ENCODE peak calls at places on chromosomes 11 and 22, in four cellular contexts. W, Y, A and P are unnamed samples.

GRCh38 chr11:19601235-19601634 is 111.4 kb upstream of the NAV2 start:
- DNase-seq in W (no peak), A (no peak), Y (no peak), P (no peak)

GRCh38 chr11:129412501-129412900 is 36.9 kb downstream of the BARX2 start:
- DNase-seq in W (no peak), A (no peak), Y (no peak), P (no peak)

GRCh38 chr22:47372596-47373385 is 610.3 kb downstream of the TBC1D22A start:
- DNase-seq in A (no peak), Y (no peak), W (no peak), P (peak)

GRCh38 chr11:58576792-58577440 is 1.3 kb upstream of the LPXN start:
- DNase-seq in Y (peak), A (peak), W (peak), P (no peak)

GRCh38 chr22:26952004-26952403 is 294.6 kb downstream of the MIAT start:
- DNase-seq in W (no peak), Y (no peak), A (no peak), P (no peak)

GRCh38 chr22:36160499-36160942 is at the start of gene APOL3:
- DNase-seq in A (peak), W (no peak), Y (no peak), P (peak)

GRCh38 chr11:1478544-1478943 is 8.0 kb downstream of the MOB2 start:
- DNase-seq in W (no peak), Y (peak), A (no peak), P (peak)

GRCh38 chr11:69950120-69950519 is 128.0 kb upstream of the ANO1 start:
- DNase-seq in W (peak), Y (peak), A (peak), P (peak)

GRCh38 chr11:102406099-102406498 is 46.5 kb downstream of the TMEM123 start:
- DNase-seq in A (no peak), W (no peak), Y (no peak), P (no peak)

GRCh38 chr11:72741429-72741833 is 10.8 kb downstream of the ARAP1 start:
- DNase-seq in Y (peak), A (no peak), W (no peak), P (peak)

GRCh38 chr11:58905716-58906547 is 33.4 kb upstream of the GLYATL1 start:
- DNase-seq in A (peak), Y (no peak), W (peak), P (peak)

GRCh38 chr22:36619797-36620390 is 83.7 kb downstream of the CACNG2 start:
- DNase-seq in A (no peak), W (no peak), Y (no peak), P (no peak)

GRCh38 chr22:44664149-44664548 is 37.9 kb upstream of the PRR5 start:
- DNase-seq in Y (peak), W (no peak), A (peak), P (peak)

GRCh38 chr22:37158963-37159290 is 9.2 kb upstream of the IL2RB start:
- DNase-seq in W (no peak), Y (no peak), A (no peak), P (no peak)

GRCh38 chr11:75558939-75559843 is 2.9 kb upstream of the SERPINH1 start:
- DNase-seq in W (no peak), A (peak), Y (no peak), P (no peak)

DNA sequence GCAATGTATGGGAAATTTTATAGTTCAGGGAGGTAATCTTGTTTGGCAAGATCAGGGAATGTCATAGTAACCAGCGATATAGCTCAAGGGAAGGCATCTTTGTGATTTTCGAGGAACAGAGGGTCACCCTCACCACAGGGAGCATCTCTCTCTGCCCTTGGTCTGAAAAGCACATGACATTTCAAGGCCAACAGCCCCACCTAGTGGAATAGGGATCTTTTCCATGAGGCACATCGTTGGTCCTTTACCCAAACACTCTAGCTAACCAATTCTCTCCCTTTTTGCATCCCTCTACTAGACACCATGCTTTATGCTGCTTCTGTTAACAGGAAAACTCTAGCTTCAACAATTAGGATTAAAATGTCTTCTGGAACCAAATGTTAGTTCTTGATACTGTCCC is 179.0 kb downstream of the GRM5 start:
- DNase-seq in A (peak), Y (peak), W (peak), P (peak)
- TF ChIP-seq CTCF in A (peak), Y (peak), W (peak), P (peak)

GRCh38 chr11:133955945-133956421 is 785 bp downstream of the IGSF9B start:
- DNase-seq in A (no peak), Y (no peak), W (no peak), P (no peak)

GRCh38 chr11:133955091-133955846 is 1.5 kb downstream of the IGSF9B start:
- DNase-seq in Y (no peak), A (no peak), W (no peak), P (no peak)

GRCh38 chr11:133953999-133954398 is 2.8 kb downstream of the IGSF9B start:
- DNase-seq in Y (no peak), A (no peak), W (no peak), P (no peak)

GRCh38 chr11:133957926-133958325 is 1.2 kb upstream of the IGSF9B start:
- DNase-seq in A (no peak), W (no peak), Y (no peak), P (no peak)

GRCh38 chr11:133956650-133957633 is at the start of gene IGSF9B:
- DNase-seq in W (peak), A (peak), Y (peak), P (peak)
- H3K4me3 ChIP-seq in W (peak), A (peak), Y (no peak), P (peak)

DNA sequence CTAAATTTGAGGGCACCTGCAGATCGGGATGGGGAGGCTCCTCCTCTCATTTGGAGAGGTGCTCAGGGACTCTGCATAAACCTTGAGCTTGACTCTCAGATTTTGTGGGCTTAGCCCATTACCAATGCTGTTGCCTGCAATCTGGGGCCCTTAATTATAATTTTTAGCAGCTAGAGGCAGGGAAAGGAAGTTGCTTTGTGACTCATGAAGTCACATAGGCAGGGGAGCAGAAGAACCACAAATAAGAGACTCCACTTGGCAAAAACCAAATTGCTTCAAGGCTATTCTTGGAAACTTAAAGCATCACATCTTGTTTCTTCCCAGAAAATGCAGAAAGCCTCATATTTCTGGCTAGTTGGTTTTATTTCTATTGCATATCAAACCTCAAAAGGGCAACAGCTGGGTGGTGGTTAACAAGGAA is 46.9 kb downstream of the MICAL2 start:
- DNase-seq in W (no peak), Y (peak), A (peak), P (no peak)
- TF ChIP-seq POLR2A in W (no peak), Y (no peak), A (no peak), P (no peak)

GRCh38 chr22:33917744-33918406 is 2.4 kb downstream of the LARGE1 start:
- DNase-seq in A (peak), W (peak), Y (peak), P (no peak)
- TF ChIP-seq CTCF in A (peak), W (peak), Y (peak), P (peak)